ENCODE peak calls at places on chromosomes 12 and 14, in six cellular contexts. One of them, this sample, is unnamed.

GRCh38 chr14:103129301-103130016 is 6.2 kb downstream of the TNFAIP2 start:
- DNase-seq in C1 segment of cervical spinal cord: no peak
- DNase-seq in RWPE1: peak; percentile 71
- DNase-seq in T-cell: no peak
- DNase-seq in naive thymus-derived CD4-positive, alpha-beta T cell: no peak
- DNase-seq in CD4-positive, alpha-beta memory T cell: no peak
- DNase-seq in this sample: no peak

GRCh38 chr14:55297611-55298323 is 26.5 kb downstream of the FBXO34 start:
- DNase-seq in naive thymus-derived CD4-positive, alpha-beta T cell: peak; percentile 18
- DNase-seq in T-cell: no peak
- DNase-seq in C1 segment of cervical spinal cord: no peak
- DNase-seq in RWPE1: peak; percentile 40
- DNase-seq in CD4-positive, alpha-beta memory T cell: peak; percentile 20
- DNase-seq in this sample: no peak

GRCh38 chr12:57898308-57898970 is 42.9 kb upstream of the ATP23 start:
- DNase-seq in C1 segment of cervical spinal cord: no peak
- DNase-seq in T-cell: no peak
- DNase-seq in naive thymus-derived CD4-positive, alpha-beta T cell: no peak
- DNase-seq in RWPE1: no peak
- DNase-seq in CD4-positive, alpha-beta memory T cell: peak; percentile 12
- DNase-seq in this sample: no peak

GRCh38 chr14:99516156-99517045 is 35.2 kb downstream of the CCNK start:
- DNase-seq in CD4-positive, alpha-beta memory T cell: no peak
- DNase-seq in T-cell: no peak
- DNase-seq in naive thymus-derived CD4-positive, alpha-beta T cell: no peak
- DNase-seq in RWPE1: no peak
- DNase-seq in C1 segment of cervical spinal cord: no peak
- DNase-seq in this sample: no peak

GRCh38 chr14:56896231-56896630 is 86.0 kb upstream of the OTX2 start:
- DNase-seq in RWPE1: no peak
- DNase-seq in CD4-positive, alpha-beta memory T cell: no peak
- DNase-seq in T-cell: no peak
- DNase-seq in C1 segment of cervical spinal cord: no peak
- DNase-seq in naive thymus-derived CD4-positive, alpha-beta T cell: no peak
- DNase-seq in this sample: no peak

GRCh38 chr12:75632452-75632851 is 121.0 kb upstream of the KRR1 start:
- DNase-seq in RWPE1: no peak
- DNase-seq in T-cell: no peak
- DNase-seq in naive thymus-derived CD4-positive, alpha-beta T cell: no peak
- DNase-seq in CD4-positive, alpha-beta memory T cell: no peak
- DNase-seq in C1 segment of cervical spinal cord: no peak
- DNase-seq in this sample: no peak

GRCh38 chr12:1272132-1272531 is 281.1 kb downstream of the ERC1 start:
- DNase-seq in C1 segment of cervical spinal cord: no peak
- DNase-seq in T-cell: no peak
- DNase-seq in CD4-positive, alpha-beta memory T cell: no peak
- DNase-seq in RWPE1: no peak
- DNase-seq in naive thymus-derived CD4-positive, alpha-beta T cell: no peak
- DNase-seq in this sample: no peak

GRCh38 chr14:22221508-22221907 is 367.5 kb downstream of the DAD1 start:
- DNase-seq in C1 segment of cervical spinal cord: no peak
- DNase-seq in T-cell: no peak
- DNase-seq in RWPE1: peak; percentile 41
- DNase-seq in CD4-positive, alpha-beta memory T cell: no peak
- DNase-seq in naive thymus-derived CD4-positive, alpha-beta T cell: peak; percentile 20
- DNase-seq in this sample: no peak

GRCh38 chr14:92471919-92472318 is 41.7 kb upstream of the RIN3 start:
- DNase-seq in C1 segment of cervical spinal cord: no peak
- DNase-seq in CD4-positive, alpha-beta memory T cell: no peak
- DNase-seq in RWPE1: peak; percentile 90
- DNase-seq in naive thymus-derived CD4-positive, alpha-beta T cell: no peak
- DNase-seq in T-cell: no peak
- DNase-seq in this sample: no peak

GRCh38 chr12:89949457-89950195 is 241.0 kb upstream of the ATP2B1 start:
- DNase-seq in CD4-positive, alpha-beta memory T cell: peak; percentile 90
- DNase-seq in T-cell: peak; percentile 66
- DNase-seq in RWPE1: peak; percentile 63
- DNase-seq in naive thymus-derived CD4-positive, alpha-beta T cell: peak; percentile 88
- DNase-seq in C1 segment of cervical spinal cord: no peak
- DNase-seq in this sample: no peak

GRCh38 chr12:114625294-114625851 is 58.6 kb downstream of the TBX3 start:
- DNase-seq in T-cell: peak; percentile 5
- DNase-seq in CD4-positive, alpha-beta memory T cell: no peak
- DNase-seq in C1 segment of cervical spinal cord: no peak
- DNase-seq in RWPE1: peak; percentile 52
- DNase-seq in naive thymus-derived CD4-positive, alpha-beta T cell: no peak
- DNase-seq in this sample: no peak

GRCh38 chr12:131793623-131794022 is 34.6 kb upstream of the MMP17 start:
- DNase-seq in RWPE1: peak; percentile 20
- DNase-seq in CD4-positive, alpha-beta memory T cell: no peak
- DNase-seq in naive thymus-derived CD4-positive, alpha-beta T cell: no peak
- DNase-seq in C1 segment of cervical spinal cord: no peak
- DNase-seq in T-cell: no peak
- DNase-seq in this sample: no peak

GRCh38 chr12:32535260-32535999 is 136.1 kb downstream of the FGD4 start:
- DNase-seq in CD4-positive, alpha-beta memory T cell: no peak
- DNase-seq in RWPE1: peak; percentile 38
- DNase-seq in naive thymus-derived CD4-positive, alpha-beta T cell: no peak
- DNase-seq in C1 segment of cervical spinal cord: no peak
- DNase-seq in T-cell: no peak
- DNase-seq in this sample: peak; percentile 83

GRCh38 chr12:113292091-113292490 is 42.8 kb downstream of the SLC8B1 start:
- DNase-seq in T-cell: no peak
- DNase-seq in C1 segment of cervical spinal cord: no peak
- DNase-seq in RWPE1: no peak
- DNase-seq in CD4-positive, alpha-beta memory T cell: no peak
- DNase-seq in naive thymus-derived CD4-positive, alpha-beta T cell: no peak
- DNase-seq in this sample: no peak

GRCh38 chr12:32032205-32032810 is 73.1 kb downstream of the RESF1 start:
- DNase-seq in RWPE1: no peak
- DNase-seq in naive thymus-derived CD4-positive, alpha-beta T cell: no peak
- DNase-seq in CD4-positive, alpha-beta memory T cell: no peak
- DNase-seq in C1 segment of cervical spinal cord: no peak
- DNase-seq in T-cell: no peak
- DNase-seq in this sample: no peak

GRCh38 chr12:130044991-130045621 is 117.2 kb upstream of the FZD10 start:
- DNase-seq in RWPE1: no peak
- DNase-seq in C1 segment of cervical spinal cord: no peak
- DNase-seq in CD4-positive, alpha-beta memory T cell: no peak
- DNase-seq in T-cell: no peak
- DNase-seq in naive thymus-derived CD4-positive, alpha-beta T cell: no peak
- DNase-seq in this sample: no peak

GRCh38 chr12:115866909-115867525 is 410.5 kb downstream of the MED13L start:
- DNase-seq in C1 segment of cervical spinal cord: no peak
- DNase-seq in RWPE1: peak; percentile 54
- DNase-seq in CD4-positive, alpha-beta memory T cell: no peak
- DNase-seq in T-cell: no peak
- DNase-seq in naive thymus-derived CD4-positive, alpha-beta T cell: no peak
- DNase-seq in this sample: no peak

GRCh38 chr12:107912421-107913004 is 138.0 kb downstream of the ASCL4 start:
- DNase-seq in CD4-positive, alpha-beta memory T cell: peak; percentile 33
- DNase-seq in RWPE1: peak; percentile 14
- DNase-seq in naive thymus-derived CD4-positive, alpha-beta T cell: peak; percentile 26
- DNase-seq in C1 segment of cervical spinal cord: no peak
- DNase-seq in T-cell: peak; percentile 50
- DNase-seq in this sample: peak; percentile 22

GRCh38 chr12:56021882-56022497 is 1.1 kb downstream of the IKZF4 start:
- DNase-seq in RWPE1: no peak
- DNase-seq in naive thymus-derived CD4-positive, alpha-beta T cell: no peak
- DNase-seq in CD4-positive, alpha-beta memory T cell: no peak
- DNase-seq in C1 segment of cervical spinal cord: no peak
- DNase-seq in T-cell: no peak
- DNase-seq in this sample: no peak

GRCh38 chr12:66036317-66036716 is 94.2 kb downstream of the LLPH start:
- DNase-seq in C1 segment of cervical spinal cord: no peak
- DNase-seq in CD4-positive, alpha-beta memory T cell: no peak
- DNase-seq in T-cell: no peak
- DNase-seq in naive thymus-derived CD4-positive, alpha-beta T cell: no peak
- DNase-seq in RWPE1: peak; percentile 89
- DNase-seq in this sample: no peak

GRCh38 chr12:82660541-82661325 is 26.0 kb upstream of the TMTC2 start:
- DNase-seq in C1 segment of cervical spinal cord: no peak
- DNase-seq in RWPE1: no peak
- DNase-seq in CD4-positive, alpha-beta memory T cell: no peak
- DNase-seq in T-cell: no peak
- DNase-seq in naive thymus-derived CD4-positive, alpha-beta T cell: no peak
- DNase-seq in this sample: no peak

GRCh38 chr12:112735296-112735695 is 56.3 kb upstream of the RPH3A start:
- DNase-seq in RWPE1: no peak
- DNase-seq in naive thymus-derived CD4-positive, alpha-beta T cell: no peak
- DNase-seq in CD4-positive, alpha-beta memory T cell: no peak
- DNase-seq in T-cell: no peak
- DNase-seq in C1 segment of cervical spinal cord: no peak
- DNase-seq in this sample: no peak

GRCh38 chr12:113196996-113197395 is 11.5 kb downstream of the RITA1 start:
- DNase-seq in T-cell: peak; percentile 50
- DNase-seq in C1 segment of cervical spinal cord: no peak
- DNase-seq in naive thymus-derived CD4-positive, alpha-beta T cell: peak; percentile 66
- DNase-seq in CD4-positive, alpha-beta memory T cell: peak; percentile 59
- DNase-seq in RWPE1: peak; percentile 91
- DNase-seq in this sample: peak; percentile 19

GRCh38 chr12:74538491-74539258 is 1.0 kb downstream of the ATXN7L3B start:
- DNase-seq in C1 segment of cervical spinal cord: no peak
- DNase-seq in RWPE1: peak; percentile 9
- DNase-seq in T-cell: peak; percentile 40
- DNase-seq in naive thymus-derived CD4-positive, alpha-beta T cell: peak; percentile 61
- DNase-seq in CD4-positive, alpha-beta memory T cell: peak; percentile 50
- DNase-seq in this sample: no peak

GRCh38 chr14:92532490-92533163 is 19.0 kb downstream of the RIN3 start:
- DNase-seq in CD4-positive, alpha-beta memory T cell: no peak
- DNase-seq in RWPE1: no peak
- DNase-seq in C1 segment of cervical spinal cord: no peak
- DNase-seq in naive thymus-derived CD4-positive, alpha-beta T cell: no peak
- DNase-seq in T-cell: no peak
- DNase-seq in this sample: no peak

GRCh38 chr12:17810399-17810798 is 279.6 kb downstream of the RERGL start:
- DNase-seq in T-cell: no peak
- DNase-seq in naive thymus-derived CD4-positive, alpha-beta T cell: no peak
- DNase-seq in CD4-positive, alpha-beta memory T cell: no peak
- DNase-seq in RWPE1: no peak
- DNase-seq in C1 segment of cervical spinal cord: no peak
- DNase-seq in this sample: no peak

GRCh38 chr14:92578511-92578910 is 64.9 kb downstream of the RIN3 start:
- DNase-seq in naive thymus-derived CD4-positive, alpha-beta T cell: no peak
- DNase-seq in C1 segment of cervical spinal cord: no peak
- DNase-seq in CD4-positive, alpha-beta memory T cell: no peak
- DNase-seq in T-cell: no peak
- DNase-seq in RWPE1: no peak
- DNase-seq in this sample: no peak

This sample was measured in hypothalamus.